ENCODE peak calls at places on chromosome 19, in ten cellular contexts. F, T, V, I, C, N, G, D, H and E are unnamed samples.

GRCh38 chr19:38730470-38730730 is 13.9 kb downstream of the CAPN12 start:
- DNase-seq in C (no peak), D (no peak), G (no peak), V (no peak), F (peak), I (no peak), H (no peak), T (no peak), N (no peak), E (no peak)

GRCh38 chr19:1136201-1136600 is 32.4 kb downstream of the GPX4 start:
- DNase-seq in C (peak), T (no peak), D (no peak), F (no peak), I (no peak), G (no peak), V (peak), H (no peak), N (no peak), E (no peak)

GRCh38 chr19:35899547-35900214 is 659 bp downstream of the NFKBID start:
- DNase-seq in D (peak), H (peak), N (peak), T (peak), G (peak), C (peak), V (peak), F (peak), I (peak), E (peak)

GRCh38 chr19:43412441-43412840 is 2.2 kb upstream of the TEX101 start:
- DNase-seq in C (no peak), V (no peak), F (no peak), T (no peak), I (no peak), N (no peak), D (no peak), G (no peak), H (no peak), E (no peak)

GRCh38 chr19:49475995-49476880 is 2.2 kb downstream of the FLT3LG start:
- DNase-seq in G (no peak), C (peak), F (peak), D (no peak), T (no peak), N (no peak), H (no peak), V (peak), I (peak), E (no peak)

GRCh38 chr19:40948580-40949299 is 42.3 kb upstream of the CYP2B6 start:
- DNase-seq in I (no peak), D (no peak), G (no peak), C (no peak), F (no peak), N (no peak), H (no peak), V (no peak), T (no peak), E (no peak)

GRCh38 chr19:18612772-18613588 is at the start of gene TMEM59L:
- DNase-seq in H (no peak), T (no peak), V (no peak), G (no peak), C (no peak), I (no peak), N (no peak), D (no peak), F (no peak), E (no peak)

GRCh38 chr19:23539499-23539898 is 144.2 kb upstream of the ZNF91 start:
- DNase-seq in D (no peak), I (no peak), T (no peak), F (no peak), H (no peak), N (no peak), C (no peak), G (no peak), V (no peak), E (no peak)

DNA sequence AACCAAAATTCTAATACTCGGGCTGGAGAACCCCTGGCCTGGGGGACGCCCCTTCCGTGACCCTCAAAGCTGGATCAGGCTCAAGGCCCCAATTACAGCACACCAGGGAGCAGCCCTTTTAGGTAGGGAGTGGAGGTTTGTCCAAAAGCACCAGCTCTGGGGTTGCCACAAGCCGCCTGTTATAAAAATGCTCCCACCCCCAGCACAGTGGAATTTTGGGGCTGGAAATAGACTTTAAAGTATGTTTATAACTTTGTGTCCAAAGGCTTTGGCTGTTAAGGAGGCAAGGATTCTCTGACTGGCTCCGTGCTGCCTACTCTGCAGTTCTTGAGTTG is 564 bp upstream of the GMIP start:
- DNase-seq in T (no peak), G (no peak), H (no peak), N (no peak), V (no peak), D (no peak), F (no peak), C (no peak), I (no peak), E (no peak)
- TF ChIP-seq CTCF in T (peak), G (no peak), H (no peak), N (peak), V (no peak), D (no peak), F (no peak), C (no peak), I (peak), E (no peak)

DNA sequence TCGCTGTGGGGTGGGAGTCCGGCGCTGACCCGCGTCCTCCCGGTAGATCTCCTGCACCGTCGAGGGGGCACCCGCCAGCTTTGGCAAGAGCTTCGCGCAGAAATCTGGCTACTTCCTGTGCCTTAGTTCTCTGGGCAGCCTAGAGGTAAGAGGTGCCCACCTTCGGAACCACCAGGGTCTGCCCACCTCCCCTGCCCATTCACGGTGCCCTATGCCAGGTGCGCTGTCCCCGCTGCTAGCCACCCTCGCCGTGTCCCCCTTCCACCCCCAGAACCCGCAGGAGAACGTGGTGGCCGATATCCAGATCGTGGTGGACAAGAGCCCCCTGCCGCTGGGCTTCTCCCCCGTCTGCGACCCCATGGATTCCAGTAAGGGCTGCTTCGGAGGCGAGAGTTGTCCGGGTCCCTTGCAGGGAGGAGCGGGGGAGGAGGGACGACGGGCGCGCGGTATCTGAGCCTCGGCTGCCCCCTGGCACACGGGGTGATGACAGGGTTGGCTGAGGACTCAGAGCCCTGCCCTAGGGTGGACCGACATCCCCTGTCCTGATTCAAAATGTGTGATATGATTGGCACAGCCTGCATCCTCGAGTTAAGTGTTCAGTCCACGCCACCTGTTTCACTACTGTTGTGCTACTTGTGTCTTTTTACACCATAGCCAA is 549 bp downstream of the MVB12A start:
- DNase-seq in V (peak), I (peak), T (peak), D (peak), N (peak), H (peak), G (peak), F (peak), C (peak), E (peak)
- TF ChIP-seq CTCF in V (no peak), I (no peak), T (no peak), D (peak), N (no peak), H (no peak), G (no peak), F (no peak), C (no peak), E (no peak)

GRCh38 chr19:48194041-48194871 is 23.8 kb downstream of the ZSWIM9 start:
- DNase-seq in N (no peak), C (no peak), D (no peak), I (peak), G (peak), T (no peak), V (no peak), H (no peak), F (no peak), E (peak)
- TF ChIP-seq CTCF in N (peak), C (peak), D (peak), I (peak), G (peak), T (peak), V (no peak), H (peak), F (no peak), E (peak)

DNA sequence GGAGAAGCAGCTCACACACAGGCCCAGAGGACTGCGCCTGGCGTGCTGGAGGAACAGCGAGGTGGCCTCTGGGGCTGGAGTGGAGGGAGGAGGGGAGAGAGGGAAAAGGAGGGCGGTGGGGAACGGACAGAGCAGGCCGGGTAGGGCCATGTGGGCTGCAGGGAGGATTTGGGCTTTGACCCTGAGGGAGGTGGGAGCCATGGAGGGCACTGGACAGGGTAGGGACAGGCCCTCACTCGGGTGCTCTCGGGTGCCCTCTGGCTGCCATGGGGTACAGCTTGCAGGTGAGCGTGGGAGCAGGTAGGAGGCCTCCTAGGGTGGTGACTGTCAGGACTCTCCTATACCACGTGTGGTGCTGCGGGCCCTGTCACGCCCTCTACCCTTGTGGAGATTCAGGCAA is 22.8 kb downstream of the PLIN4 start:
- DNase-seq in G (no peak), I (no peak), T (no peak), D (no peak), C (no peak), H (no peak), N (no peak), V (no peak), F (no peak), E (peak)
- TF ChIP-seq CTCF in G (no peak), I (no peak), T (no peak), D (peak), C (peak), H (no peak), N (no peak), V (no peak), F (no peak), E (no peak)

DNA sequence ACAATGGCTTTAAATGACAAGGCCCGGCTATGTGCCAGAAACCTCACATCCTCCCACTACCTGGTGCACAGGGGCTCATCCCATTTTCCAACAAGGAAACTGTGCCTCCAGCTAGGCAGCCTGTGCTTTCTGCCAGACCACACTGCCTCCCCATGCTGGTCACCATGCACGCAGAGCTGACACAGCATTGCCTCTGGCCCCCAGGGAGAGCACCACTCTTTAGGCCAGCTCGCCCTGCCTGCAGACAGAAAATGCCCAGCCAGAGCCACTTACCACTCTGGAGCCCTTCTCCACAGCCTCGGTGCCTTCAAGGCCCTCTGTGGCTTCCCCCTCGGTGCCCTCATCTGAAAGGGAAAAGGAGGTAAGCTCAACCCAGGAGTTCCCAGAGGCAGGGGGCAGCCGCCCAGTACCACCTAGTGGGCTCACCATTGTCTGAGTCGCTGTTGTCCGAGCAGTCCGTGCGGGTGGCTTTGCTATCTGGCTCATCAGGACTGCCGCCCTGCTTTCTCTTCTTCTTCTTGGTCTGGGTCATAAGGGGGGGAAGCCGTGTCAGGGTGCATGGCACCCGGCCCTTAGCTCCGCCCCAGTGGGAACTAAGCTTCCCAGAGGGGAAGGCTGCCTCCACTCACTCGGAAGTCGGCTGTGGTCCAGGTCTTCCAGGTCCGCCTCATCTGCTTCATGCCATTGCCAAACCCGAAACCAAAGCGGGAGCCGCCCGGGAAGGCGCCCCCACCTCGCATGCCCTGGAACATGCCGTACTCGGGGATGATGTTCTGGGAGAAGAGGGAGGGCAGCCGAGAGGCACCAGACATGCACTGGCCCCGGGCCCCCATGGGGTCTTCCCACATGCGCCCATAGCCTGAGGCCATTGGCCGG is 18.0 kb downstream of the AKAP8L start:
- DNase-seq in V (no peak), H (no peak), D (no peak), F (peak), G (no peak), T (no peak), N (no peak), C (no peak), I (no peak), E (no peak)
- TF ChIP-seq CTCF in V (no peak), H (no peak), D (no peak), F (no peak), G (no peak), T (no peak), N (no peak), C (no peak), I (no peak), E (no peak)

DNA sequence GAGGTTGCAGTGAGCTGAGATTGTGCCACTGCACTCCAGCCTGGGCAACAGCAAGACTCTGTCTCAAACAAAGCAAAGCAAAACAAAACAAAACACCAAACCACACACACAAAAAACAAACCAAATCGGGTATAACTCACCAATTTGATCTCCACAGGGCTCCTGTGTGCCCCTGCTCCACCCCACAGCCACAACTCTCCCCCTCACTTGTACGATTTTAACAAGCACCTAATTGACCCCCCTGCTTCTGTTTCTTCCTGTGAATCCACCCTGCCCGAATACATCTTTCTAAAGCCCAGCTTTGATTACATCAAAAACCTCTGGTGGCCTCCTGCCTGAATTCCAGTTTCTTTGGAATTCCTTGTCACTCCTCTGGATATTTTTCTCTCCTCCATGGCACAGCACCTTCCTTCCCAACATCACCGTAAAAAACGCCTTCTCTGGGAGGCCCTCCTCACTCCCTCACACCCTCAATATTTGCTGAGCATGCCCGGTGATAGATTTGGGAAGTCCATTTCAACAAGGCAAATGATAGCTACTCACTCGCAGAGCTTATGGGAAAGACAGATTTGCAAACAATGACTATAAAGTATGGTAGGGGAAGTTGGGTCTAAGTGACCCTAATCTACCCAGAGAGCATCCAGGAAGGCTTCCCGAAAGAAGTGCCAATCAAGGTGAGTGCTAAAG is 11.6 kb upstream of the RANBP3 start:
- DNase-seq in V (no peak), T (no peak), F (no peak), G (no peak), N (no peak), D (no peak), H (no peak), C (no peak), I (no peak), E (no peak)
- TF ChIP-seq CTCF in V (no peak), T (no peak), F (no peak), G (no peak), N (no peak), D (no peak), H (no peak), C (no peak), I (no peak), E (no peak)